ENCODE peak calls at places on chromosomes 7 and 10, in four cellular contexts. One of them, this sample, is unnamed.

GRCh38 chr10:110775406-110775805 is 96.3 kb upstream of the PDCD4 start:
- DNase-seq in cardiac muscle cell: no peak
- DNase-seq in upper lobe of right lung: no peak
- DNase-seq in GM13976: no peak
- DNase-seq in this sample: no peak

GRCh38 chr7:97064972-97065587 is 40.4 kb upstream of the DLX5 start:
- DNase-seq in upper lobe of right lung: no peak
- DNase-seq in GM13976: peak; percentile 67
- DNase-seq in cardiac muscle cell: peak; percentile 69
- DNase-seq in this sample: no peak

GRCh38 chr7:34136698-34137097 is 231.4 kb downstream of the BMPER start:
- DNase-seq in upper lobe of right lung: no peak
- DNase-seq in GM13976: no peak
- DNase-seq in cardiac muscle cell: no peak
- DNase-seq in this sample: no peak

GRCh38 chr7:35420657-35421056 is 166.8 kb upstream of the TBX20 start:
- DNase-seq in upper lobe of right lung: no peak
- DNase-seq in GM13976: no peak
- DNase-seq in cardiac muscle cell: no peak
- DNase-seq in this sample: no peak

GRCh38 chr10:62188021-62188616 is 80.5 kb downstream of the RTKN2 start:
- DNase-seq in cardiac muscle cell: no peak
- DNase-seq in upper lobe of right lung: no peak
- DNase-seq in GM13976: no peak
- DNase-seq in this sample: no peak

GRCh38 chr7:90923576-90923975 is 327.5 kb downstream of the CDK14 start:
- DNase-seq in cardiac muscle cell: no peak
- DNase-seq in upper lobe of right lung: no peak
- DNase-seq in GM13976: no peak
- DNase-seq in this sample: no peak

GRCh38 chr7:122312789-122313188 is 8.2 kb upstream of the FEZF1 start:
- DNase-seq in upper lobe of right lung: no peak
- DNase-seq in cardiac muscle cell: no peak
- DNase-seq in GM13976: no peak
- DNase-seq in this sample: no peak

GRCh38 chr10:103149991-103150622 is 43.0 kb downstream of the NT5C2 start:
- DNase-seq in GM13976: no peak
- DNase-seq in cardiac muscle cell: no peak
- DNase-seq in upper lobe of right lung: no peak
- DNase-seq in this sample: no peak

GRCh38 chr7:131105803-131106680 is 221.6 kb upstream of the MKLN1 start:
- DNase-seq in cardiac muscle cell: peak; percentile 71
- DNase-seq in GM13976: peak; percentile 84
- DNase-seq in upper lobe of right lung: peak; percentile 95
- DNase-seq in this sample: peak; percentile 45

GRCh38 chr10:76270464-76270863 is 839.0 kb downstream of the LRMDA start:
- DNase-seq in upper lobe of right lung: no peak
- DNase-seq in GM13976: no peak
- DNase-seq in cardiac muscle cell: no peak
- DNase-seq in this sample: no peak

GRCh38 chr7:108253275-108254044 is 123.3 kb upstream of the LAMB4 start:
- DNase-seq in cardiac muscle cell: no peak
- DNase-seq in GM13976: no peak
- DNase-seq in upper lobe of right lung: no peak
- DNase-seq in this sample: no peak

GRCh38 chr10:34492081-34492480 is 323.0 kb downstream of the PARD3 start:
- DNase-seq in upper lobe of right lung: no peak
- DNase-seq in cardiac muscle cell: no peak
- DNase-seq in GM13976: no peak
- DNase-seq in this sample: no peak

GRCh38 chr10:130756651-130757050 is 554.9 kb downstream of the TCERG1L start:
- DNase-seq in GM13976: no peak
- DNase-seq in cardiac muscle cell: no peak
- DNase-seq in upper lobe of right lung: peak; percentile 26
- DNase-seq in this sample: no peak

GRCh38 chr7:157827863-157828160 is 491.0 kb downstream of the DNAJB6 start:
- DNase-seq in upper lobe of right lung: peak; percentile 30
- DNase-seq in GM13976: no peak
- DNase-seq in cardiac muscle cell: no peak
- DNase-seq in this sample: no peak

GRCh38 chr10:128125944-128126764 is at the start of gene MKI67:
- DNase-seq in upper lobe of right lung: peak; percentile 91
- DNase-seq in cardiac muscle cell: peak; percentile 94
- DNase-seq in GM13976: peak; percentile 97
- DNase-seq in this sample: peak; percentile 78
- TF ChIP-seq CTCF in upper lobe of right lung: no peak
- TF ChIP-seq CTCF in cardiac muscle cell: no peak
- TF ChIP-seq CTCF in GM13976: no peak
- TF ChIP-seq CTCF in this sample: no peak

GRCh38 chr10:70602665-70603438 is at the start of gene PRF1:
- DNase-seq in upper lobe of right lung: peak; percentile 73
- DNase-seq in GM13976: no peak
- DNase-seq in cardiac muscle cell: no peak
- DNase-seq in this sample: no peak
- TF ChIP-seq CTCF in upper lobe of right lung: no peak
- TF ChIP-seq CTCF in GM13976: no peak
- TF ChIP-seq CTCF in cardiac muscle cell: no peak
- TF ChIP-seq CTCF in this sample: no peak

GRCh38 chr10:113475381-113475807 is 77.5 kb upstream of the HABP2 start:
- DNase-seq in GM13976: no peak
- DNase-seq in cardiac muscle cell: no peak
- DNase-seq in upper lobe of right lung: no peak
- DNase-seq in this sample: no peak
- TF ChIP-seq CTCF in GM13976: no peak
- TF ChIP-seq CTCF in cardiac muscle cell: no peak
- TF ChIP-seq CTCF in upper lobe of right lung: no peak
- TF ChIP-seq CTCF in this sample: no peak

GRCh38 chr7:22822486-22823141 is at the start of gene TOMM7:
- DNase-seq in GM13976: peak; percentile 95
- DNase-seq in cardiac muscle cell: peak; percentile 98
- DNase-seq in upper lobe of right lung: peak; percentile 94
- DNase-seq in this sample: peak; percentile 79
- TF ChIP-seq CTCF in GM13976: peak; percentile 39
- TF ChIP-seq CTCF in cardiac muscle cell: peak; percentile 24
- TF ChIP-seq CTCF in upper lobe of right lung: peak; percentile 42
- TF ChIP-seq CTCF in this sample: no peak